ENCODE peak calls at places on chromosomes 6 and 20, in seven cellular contexts. Y is endothelial cell of umbilical vein, O is fibroblast of lung, N is PC-3, P is mammary epithelial cell, G is HCT116, K is hepatocyte. L is an unnamed sample.

GRCh38 chr6:44128020-44128917 is 915 bp downstream of the TMEM63B start:
- DNase-seq in Y (peak; percentile 17), O (peak; percentile 33), N (peak; percentile 30), P (peak; percentile 57), G (no peak), K (peak; percentile 65), L (no peak)

GRCh38 chr6:1363729-1364572 is 25.4 kb upstream of the FOXF2 start:
- DNase-seq in Y (no peak), O (no peak), N (peak; percentile 16), P (no peak), G (peak; percentile 18), K (no peak), L (no peak)

GRCh38 chr6:166419268-166419667 is 36.5 kb upstream of the MPC1 start:
- DNase-seq in Y (no peak), O (peak; percentile 71), N (peak; percentile 36), P (peak; percentile 76), G (no peak), K (no peak), L (no peak)

GRCh38 chr20:46027245-46027853 is 1.7 kb upstream of the SLC12A5 start:
- DNase-seq in Y (peak; percentile 37), O (peak; percentile 56), N (peak; percentile 76), P (peak; percentile 45), G (no peak), K (peak; percentile 87), L (peak; percentile 37)

GRCh38 chr6:6746334-6746969 is 157.9 kb downstream of the LY86 start:
- DNase-seq in Y (no peak), O (no peak), N (no peak), P (no peak), G (no peak), K (no peak), L (no peak)

GRCh38 chr6:123640567-123641187 is 3.9 kb upstream of the TRDN start:
- DNase-seq in Y (no peak), O (no peak), N (no peak), P (no peak), G (no peak), K (no peak), L (no peak)

GRCh38 chr6:142218441-142218840 is 71.4 kb downstream of the VTA1 start:
- DNase-seq in Y (no peak), O (peak; percentile 14), N (no peak), P (no peak), G (no peak), K (no peak), L (no peak)

GRCh38 chr6:69816569-69816968 is 19.8 kb upstream of the LMBRD1 start:
- DNase-seq in Y (no peak), O (no peak), N (no peak), P (no peak), G (no peak), K (no peak), L (no peak)

GRCh38 chr6:45538636-45539035 is 160.9 kb upstream of the SUPT3H start:
- DNase-seq in Y (no peak), O (no peak), N (no peak), P (no peak), G (no peak), K (peak; percentile 19), L (no peak)

GRCh38 chr6:79004239-79004638 is 73.8 kb downstream of the PHIP start:
- DNase-seq in Y (no peak), O (no peak), N (no peak), P (no peak), G (no peak), K (no peak), L (no peak)

GRCh38 chr6:165191461-165191860 is 117.9 kb downstream of the C6orf118 start:
- DNase-seq in Y (no peak), O (no peak), N (no peak), P (no peak), G (no peak), K (no peak), L (no peak)

DNA sequence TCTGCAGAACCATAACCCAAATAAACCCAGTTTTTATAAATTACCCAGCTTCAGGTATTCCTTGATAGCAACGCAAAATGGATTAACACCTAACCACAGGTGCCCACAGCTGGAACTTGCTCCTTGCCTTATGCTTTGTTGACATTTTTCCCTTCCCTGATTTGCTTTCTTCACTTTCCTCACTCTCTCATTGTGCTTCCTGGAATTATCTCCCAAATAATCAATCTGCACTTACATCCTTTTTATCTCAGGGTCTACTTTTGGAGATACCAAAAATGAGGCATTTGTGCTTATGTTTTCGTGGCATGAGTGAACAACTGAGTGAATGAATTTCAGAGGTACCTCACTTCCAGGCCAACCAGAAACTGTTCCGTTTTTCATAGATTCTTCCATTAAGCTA is 374.3 kb downstream of the DOK5 start:
- DNase-seq in Y (no peak), O (no peak), N (no peak), P (no peak), G (no peak), K (no peak), L (no peak)
- H2AFZ ChIP-seq in Y (no peak overlapping the region), O (no peak overlapping the region), N (no peak overlapping the region), P (no peak overlapping the region), G (no peak overlapping the region), K (no peak overlapping the region), L (no peak overlapping the region)

GRCh38 chr6:16761469-16762264 is 407 bp upstream of the ATXN1 start:
- DNase-seq in Y (peak; percentile 89), O (peak; percentile 93), N (peak; percentile 89), P (peak; percentile 80), G (peak; percentile 74), K (peak; percentile 95), L (peak; percentile 72)
- TF ChIP-seq EZH2 in Y (no peak), O (no peak), N (no peak), P (no peak), G (no peak), K (no peak), L (no peak)

GRCh38 chr20:11912013-11912663 is 5.6 kb upstream of the BTBD3 start:
- DNase-seq in Y (peak; percentile 16), O (no peak), N (peak; percentile 30), P (no peak), G (no peak), K (peak; percentile 9), L (no peak)
- TF ChIP-seq CTCF in Y (peak; percentile 32), O (peak; percentile 46), N (peak; percentile 75), P (peak; percentile 57), G (peak; percentile 60), K (peak; percentile 41), L (peak; percentile 42)

DNA sequence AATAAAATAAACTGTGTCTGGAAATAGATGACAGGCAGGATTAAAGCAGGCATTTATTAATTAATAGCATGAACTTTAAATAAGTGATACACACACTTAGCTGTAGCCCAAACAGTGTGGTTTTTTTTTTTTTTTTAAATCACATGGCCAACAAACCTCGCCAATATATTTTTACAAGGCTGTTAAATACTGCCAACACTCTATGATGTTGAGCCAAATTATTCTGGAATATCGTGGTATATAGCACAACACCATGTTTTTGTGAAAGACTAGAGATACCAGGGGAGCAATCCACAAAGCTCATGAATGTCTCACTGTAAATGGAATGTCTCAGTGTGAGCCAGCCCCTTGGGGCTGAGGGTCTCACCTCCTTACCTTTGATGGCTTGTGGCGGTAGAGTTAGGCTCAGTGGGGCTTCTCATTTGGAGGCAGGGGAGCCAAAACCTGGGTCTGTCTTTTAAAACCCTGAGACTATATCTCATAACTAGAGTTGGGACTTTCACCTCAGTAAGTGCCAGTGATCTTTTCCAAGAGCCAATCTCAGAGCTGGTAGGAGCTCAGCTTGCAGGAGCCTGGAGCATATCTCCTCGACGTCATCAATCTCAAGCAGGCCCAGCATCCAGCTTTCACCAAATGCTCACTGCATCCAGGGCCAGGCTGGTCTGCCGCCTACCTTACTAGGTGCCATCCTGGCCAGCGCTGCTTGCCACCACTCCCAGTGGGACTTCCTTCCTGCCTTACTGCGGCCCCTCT is 78.5 kb upstream of the FAM184A start:
- DNase-seq in Y (no peak), O (no peak), N (no peak), P (no peak), G (no peak), K (no peak), L (no peak)
- H2AFZ ChIP-seq in Y (no peak overlapping the region), O (no peak overlapping the region), N (no peak overlapping the region), P (no peak overlapping the region), G (no peak overlapping the region), K (no peak overlapping the region), L (no peak overlapping the region)

GRCh38 chr20:13220194-13220856 is 749 bp upstream of the ISM1 start:
- DNase-seq in Y (peak; percentile 24), O (peak; percentile 10), N (no peak), P (peak; percentile 45), G (no peak), K (peak; percentile 53), L (peak; percentile 17)

GRCh38 chr20:13221673-13222318 is 722 bp downstream of the ISM1 start:
- DNase-seq in Y (peak; percentile 32), O (peak; percentile 59), N (peak; percentile 67), P (peak; percentile 76), G (peak; percentile 13), K (peak; percentile 79), L (peak; percentile 64)

GRCh38 chr20:13220857-13221297 is at the start of gene ISM1:
- DNase-seq in Y (no peak), O (peak; percentile 2), N (no peak), P (peak; percentile 29), G (no peak), K (peak; percentile 37), L (no peak)

GRCh38 chr20:13221313-13221672 is 219 bp downstream of the ISM1 start:
- DNase-seq in Y (no peak), O (no peak), N (no peak), P (no peak), G (no peak), K (no peak), L (no peak)

GRCh38 chr20:13219327-13220193 is 1.5 kb upstream of the ISM1 start:
- DNase-seq in Y (no peak), O (no peak), N (no peak), P (no peak), G (no peak), K (no peak), L (no peak)
- TF ChIP-seq EZH2 in Y (peak; percentile 85), O (no peak), N (no peak), P (no peak), G (no peak), K (peak; percentile 69), L (no peak)

DNA sequence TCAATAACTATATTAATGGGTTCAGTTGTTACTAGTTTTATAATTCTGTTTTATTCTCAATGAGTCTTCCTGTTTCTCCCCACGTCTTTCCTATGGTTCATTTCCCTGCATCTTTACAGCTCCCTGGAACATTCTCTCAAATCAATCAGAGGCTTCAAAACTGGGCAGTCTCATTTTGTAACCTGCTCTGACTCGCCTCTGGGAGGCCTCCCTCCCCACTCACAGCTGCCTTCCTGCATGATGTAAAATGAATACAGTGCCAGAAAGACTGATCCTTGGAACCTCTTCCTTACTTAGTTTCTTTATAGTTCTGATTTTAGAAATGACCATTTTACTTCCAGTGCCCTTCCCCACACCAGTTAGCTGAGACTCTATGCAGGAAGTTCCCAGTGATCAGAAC is 103.9 kb downstream of the ESR1 start:
- DNase-seq in Y (no peak), O (no peak), N (peak; percentile 35), P (peak; percentile 31), G (no peak), K (no peak), L (no peak)
- TF ChIP-seq CTCF in Y (no peak), O (no peak), N (no peak), P (no peak), G (no peak), K (no peak), L (no peak)